ENCODE peak calls at places on chromosome 11, in four cellular contexts. U is GM12865, V is anterior cingulate cortex, J is amniotic epithelial cell. L is an unnamed sample.

GRCh38 chr11:12180257-12181205 is 70.1 kb downstream of the MICAL2 start:
- DNase-seq in U (no peak), V (no peak), J (peak), L (peak)

GRCh38 chr11:28011813-28012212 is 96.1 kb downstream of the KIF18A start:
- DNase-seq in U (no peak), V (no peak), J (no peak), L (no peak)

GRCh38 chr11:118497831-118498230 is 29.4 kb upstream of the TTC36 start:
- DNase-seq in U (no peak), V (no peak), J (peak), L (peak)

GRCh38 chr11:125871391-125872137 is 15.9 kb upstream of the HYLS1 start:
- DNase-seq in U (peak), V (no peak), J (peak), L (peak)

GRCh38 chr11:66386171-66387069 is 14.9 kb upstream of the SLC29A2 start:
- DNase-seq in U (peak), V (peak), J (peak), L (peak)

GRCh38 chr11:93570759-93571413 is 27.7 kb upstream of the SMCO4 start:
- DNase-seq in U (no peak), V (no peak), J (peak), L (peak)

GRCh38 chr11:106076421-106076922 is 675 bp downstream of the KBTBD3 start:
- DNase-seq in U (no peak), V (no peak), J (no peak), L (peak)

GRCh38 chr11:119196833-119197483 is 9.2 kb upstream of the CBL start:
- DNase-seq in U (peak), V (peak), J (peak), L (peak)

GRCh38 chr11:78350646-78351165 is 66.9 kb downstream of the GAB2 start:
- DNase-seq in U (no peak), V (peak), J (peak), L (peak)

GRCh38 chr11:47573321-47573720 is 5.4 kb downstream of the KBTBD4 start:
- DNase-seq in U (no peak), V (peak), J (no peak), L (no peak)

GRCh38 chr11:86246293-86246675 is 1.7 kb downstream of the EED start:
- DNase-seq in U (no peak), V (no peak), J (no peak), L (no peak)

GRCh38 chr11:23991140-23991539 is 505.7 kb upstream of the LUZP2 start:
- DNase-seq in U (no peak), V (no peak), J (peak), L (peak)

GRCh38 chr11:105937331-105937730 is 84.7 kb downstream of the MSANTD4 start:
- DNase-seq in U (no peak), V (no peak), J (peak), L (peak)

GRCh38 chr11:33089776-33090175 is 50.4 kb downstream of the TCP11L1 start:
- DNase-seq in U (peak), V (no peak), J (peak), L (no peak)

GRCh38 chr11:64720167-64720566 is 2.8 kb downstream of the NRXN2 start:
- DNase-seq in U (no peak), V (no peak), J (no peak), L (no peak)

GRCh38 chr11:64652586-64653387 is 61.8 kb downstream of the SLC22A12 start:
- DNase-seq in U (peak), V (peak), J (peak), L (peak)

GRCh38 chr11:100672483-100673038 is 14.5 kb upstream of the ARHGAP42 start:
- DNase-seq in U (no peak), V (no peak), J (no peak), L (no peak)

GRCh38 chr11:46808804-46809431 is 37.2 kb downstream of the CKAP5 start:
- DNase-seq in U (peak), V (no peak), J (peak), L (peak)

GRCh38 chr11:68948496-68948895 is 32.3 kb downstream of the MRGPRD start:
- DNase-seq in U (no peak), V (no peak), J (peak), L (no peak)

GRCh38 chr11:35099278-35100018 is 39.5 kb upstream of the CD44 start:
- DNase-seq in U (no peak), V (no peak), J (peak), L (peak)

GRCh38 chr11:81874627-81875026 is 859.0 kb downstream of the FAM181B start:
- DNase-seq in U (peak), V (no peak), J (no peak), L (no peak)

GRCh38 chr11:133928628-133929059 is 28.1 kb downstream of the IGSF9B start:
- DNase-seq in U (no peak), V (no peak), J (peak), L (peak)

GRCh38 chr11:69888671-69889076 is 69.5 kb upstream of the FGF3 start:
- DNase-seq in U (peak), V (peak), J (peak), L (peak)

GRCh38 chr11:122339661-122340060 is 223.6 kb upstream of the BLID start:
- DNase-seq in U (no peak), V (no peak), J (peak), L (no peak)

GRCh38 chr11:8028766-8029165 is 41.6 kb downstream of the EIF3F start:
- DNase-seq in U (no peak), V (no peak), J (no peak), L (no peak)

GRCh38 chr11:12889243-12889642 is 119.9 kb upstream of the RASSF10 start:
- DNase-seq in U (no peak), V (peak), J (peak), L (peak)

GRCh38 chr11:2670541-2671100 is 29.2 kb downstream of the KCNQ1OT1 start:
- DNase-seq in U (no peak), V (no peak), J (no peak), L (no peak)

GRCh38 chr11:130945945-130946344 is 29.7 kb upstream of the SNX19 start:
- DNase-seq in U (no peak), V (no peak), J (peak), L (peak)

GRCh38 chr11:15969281-15969680 is 387.1 kb downstream of the SOX6 start:
- DNase-seq in U (peak), V (peak), J (peak), L (peak)

L was measured in EL.